ENCODE peak calls at places on chromosomes 6 and 20, in nine cellular contexts. J, S, O, B, X, P, F, Q and R are unnamed samples.
A peak's percentile ranks its signal among the peaks of the same experiment; 100 is the strongest.

GRCh38 chr6:150975136-150975535 is 109.6 kb downstream of the MTHFD1L start:
- DNase-seq in J (no peak), S (no peak), O (no peak), B (no peak), X (no peak), P (no peak), F (no peak), Q (no peak), R (no peak)

GRCh38 chr20:10253750-10254149 is 35.1 kb downstream of the SNAP25 start:
- DNase-seq in J (no peak), S (no peak), O (no peak), B (no peak), X (no peak), P (no peak), F (no peak), Q (no peak), R (peak; percentile 21)

GRCh38 chr6:45504947-45505346 is 127.2 kb upstream of the SUPT3H start:
- DNase-seq in J (peak; percentile 81), S (no peak), O (no peak), B (no peak), X (no peak), P (no peak), F (no peak), Q (no peak), R (no peak)

GRCh38 chr20:44394520-44395182 is 39.2 kb downstream of the HNF4A start:
- DNase-seq in J (peak; percentile 86), S (peak; percentile 100), O (no peak), B (no peak), X (no peak), P (no peak), F (no peak), Q (no peak), R (no peak)

GRCh38 chr20:12111431-12112088 is 193.9 kb downstream of the BTBD3 start:
- DNase-seq in J (no peak), S (no peak), O (no peak), B (no peak), X (no peak), P (no peak), F (no peak), Q (no peak), R (no peak)

GRCh38 chr6:3750324-3751018 is 1.0 kb downstream of the PXDC1 start:
- DNase-seq in J (peak; percentile 82), S (peak; percentile 62), O (peak; percentile 89), B (no peak), X (peak; percentile 76), P (peak; percentile 37), F (peak; percentile 82), Q (peak; percentile 83), R (peak; percentile 49)

GRCh38 chr20:57395111-57395959 is 4.1 kb downstream of the RBM38 start:
- DNase-seq in J (peak; percentile 62), S (no peak), O (no peak), B (no peak), X (no peak), P (no peak), F (peak; percentile 49), Q (peak; percentile 38), R (no peak)

GRCh38 chr20:21182832-21183563 is 57.1 kb downstream of the KIZ start:
- DNase-seq in J (peak; percentile 88), S (no peak), O (no peak), B (no peak), X (peak; percentile 21), P (peak; percentile 88), F (no peak), Q (peak; percentile 22), R (no peak)

GRCh38 chr6:70282906-70283461 is 19.9 kb downstream of the COL9A1 start:
- DNase-seq in J (no peak), S (no peak), O (no peak), B (no peak), X (no peak), P (no peak), F (no peak), Q (no peak), R (no peak)

GRCh38 chr6:24376875-24377274 is 19.0 kb upstream of the DCDC2 start:
- DNase-seq in J (no peak), S (no peak), O (no peak), B (no peak), X (no peak), P (no peak), F (no peak), Q (no peak), R (no peak)

GRCh38 chr20:37803476-37804307 is 99.2 kb upstream of the VSTM2L start:
- DNase-seq in J (no peak), S (no peak), O (no peak), B (no peak), X (no peak), P (no peak), F (no peak), Q (no peak), R (no peak)

GRCh38 chr20:50722466-50723155 is 8.8 kb upstream of the PARD6B start:
- DNase-seq in J (no peak), S (no peak), O (no peak), B (no peak), X (no peak), P (no peak), F (no peak), Q (no peak), R (no peak)

GRCh38 chr6:22271044-22271443 is 25.8 kb downstream of the PRL start:
- DNase-seq in J (peak; percentile 2), S (no peak), O (no peak), B (no peak), X (no peak), P (no peak), F (no peak), Q (no peak), R (no peak)

GRCh38 chr20:50304501-50304856 is 113.8 kb downstream of the CEBPB start:
- DNase-seq in J (peak; percentile 93), S (no peak), O (no peak), B (no peak), X (peak; percentile 44), P (no peak), F (peak; percentile 67), Q (peak; percentile 59), R (no peak)

GRCh38 chr6:170151235-170152110 is 139.4 kb downstream of the DLL1 start:
- DNase-seq in J (no peak), S (no peak), O (no peak), B (no peak), X (no peak), P (no peak), F (no peak), Q (no peak), R (peak; percentile 25)

GRCh38 chr6:170147832-170148708 is 142.8 kb downstream of the DLL1 start:
- DNase-seq in J (no peak), S (no peak), O (peak; percentile 43), B (peak; percentile 76), X (no peak), P (no peak), F (no peak), Q (peak; percentile 28), R (no peak)

GRCh38 chr6:170150590-170150945 is 140.3 kb downstream of the DLL1 start:
- DNase-seq in J (no peak), S (no peak), O (no peak), B (no peak), X (no peak), P (no peak), F (no peak), Q (no peak), R (peak; percentile 56)

GRCh38 chr6:170148709-170149470 is 142.0 kb downstream of the DLL1 start:
- DNase-seq in J (no peak), S (no peak), O (peak; percentile 34), B (no peak), X (no peak), P (no peak), F (no peak), Q (no peak), R (no peak)

DNA sequence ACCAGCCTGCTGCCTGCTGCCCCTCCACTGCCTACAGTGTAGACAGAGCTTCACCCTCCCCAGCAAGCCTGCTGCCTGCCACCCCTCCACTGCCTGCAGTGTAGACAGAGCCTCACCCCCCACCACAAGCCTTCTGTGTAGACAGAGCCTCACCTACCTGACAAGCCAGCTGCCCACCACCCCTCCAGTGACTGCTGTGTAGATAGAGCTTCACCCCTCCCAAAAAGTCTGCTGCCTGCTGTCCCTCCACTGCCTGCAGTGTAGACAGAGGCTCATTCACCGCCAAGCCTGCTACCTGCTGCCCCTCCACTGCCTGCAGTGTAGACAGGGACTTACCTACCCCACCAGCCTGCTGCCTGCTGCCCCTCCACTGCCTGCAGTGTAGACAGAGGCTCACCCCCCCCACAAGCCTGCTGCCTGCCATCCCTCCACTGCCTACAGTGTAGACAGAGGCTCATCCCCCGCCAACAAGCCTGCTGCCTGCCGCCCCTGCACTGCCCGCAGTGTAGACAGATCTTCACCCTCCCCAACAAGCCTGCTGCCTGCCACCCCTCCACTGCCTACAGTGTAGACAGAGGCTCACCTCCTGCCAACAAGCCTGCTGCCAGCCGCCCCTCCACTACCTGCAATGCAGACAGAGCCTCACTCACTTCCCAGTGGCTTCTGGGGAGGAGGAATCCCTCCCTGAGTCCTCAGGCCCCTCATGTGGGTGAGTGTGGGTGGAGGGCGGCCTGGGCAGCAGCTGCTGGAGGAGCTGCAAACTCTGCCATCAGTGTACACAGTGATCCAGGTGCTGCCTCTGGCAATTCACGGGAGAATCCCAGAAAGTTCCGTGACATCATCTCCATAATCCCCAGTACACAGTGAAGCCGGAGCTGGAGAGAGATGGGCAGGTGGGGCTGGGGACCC is 140.9 kb downstream of the DLL1 start:
- DNase-seq in J (no peak), S (no peak), O (no peak), B (no peak), X (no peak), P (no peak), F (no peak), Q (no peak), R (no peak)
- H3K9me3 ChIP-seq in J (no peaks in the 10 kb centered on the region), S (no peaks in the 10 kb centered on the region), O (no peaks in the 10 kb centered on the region), B (no peaks in the 10 kb centered on the region), X (no peaks in the 10 kb centered on the region), P (no peaks in the 10 kb centered on the region), F (no peaks in the 10 kb centered on the region), Q (no peaks in the 10 kb centered on the region), R (no peaks in the 10 kb centered on the region)

GRCh38 chr20:17629025-17629424 is 53.0 kb downstream of the RRBP1 start:
- DNase-seq in J (no peak), S (no peak), O (no peak), B (no peak), X (no peak), P (no peak), F (no peak), Q (no peak), R (no peak)
- H3K36me3 ChIP-seq in J (peaks cover 20% of the 10 kb centered on the region), S (peaks cover 95% of the 10 kb centered on the region), O (peaks cover 7% of the 10 kb centered on the region), B (peaks cover 13% of the 10 kb centered on the region), X (peaks cover 54% of the 10 kb centered on the region), P (peaks cover 4% of the 10 kb centered on the region), F (peaks cover 12% of the 10 kb centered on the region), Q (peaks cover 44% of the 10 kb centered on the region), R (peaks cover 5% of the 10 kb centered on the region)

GRCh38 chr20:29762620-29763019 is 1494.8 kb upstream of the DEFB115 start:
- DNase-seq in J (no peak), S (no peak), O (no peak), B (no peak), X (no peak), P (no peak), F (no peak), Q (no peak), R (no peak)
- H3K9me3 ChIP-seq in J (no peaks in the 10 kb centered on the region), S (no peaks in the 10 kb centered on the region), O (peaks cover 17% of the 10 kb centered on the region), B (no peaks in the 10 kb centered on the region), X (no peaks in the 10 kb centered on the region), P (no peaks in the 10 kb centered on the region), F (peaks cover 31% of the 10 kb centered on the region), Q (no peaks in the 10 kb centered on the region), R (no peaks in the 10 kb centered on the region)

DNA sequence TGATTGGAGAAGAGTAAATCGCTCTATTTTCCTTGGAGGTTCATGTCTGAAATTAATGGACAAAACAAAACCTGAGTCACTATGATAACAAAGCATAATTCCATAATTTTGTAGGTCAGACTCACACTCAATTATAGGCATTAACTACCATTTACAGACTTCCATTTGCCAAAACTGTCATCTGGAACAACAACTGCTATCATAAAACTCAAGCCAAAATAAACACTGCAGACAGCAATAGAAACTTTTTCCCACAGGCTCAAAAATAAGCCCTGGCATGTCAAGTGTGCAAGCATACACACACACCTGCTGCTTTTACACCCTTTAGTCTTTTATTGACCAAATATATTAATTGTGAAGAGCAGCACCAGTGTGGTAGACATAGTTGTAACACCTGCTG is 7.1 kb downstream of the MRPS10 start:
- DNase-seq in J (no peak), S (no peak), O (no peak), B (no peak), X (no peak), P (no peak), F (no peak), Q (no peak), R (no peak)
- H3K36me3 ChIP-seq in J (peaks cover 52% of the 10 kb centered on the region), S (peaks cover 22% of the 10 kb centered on the region), O (no peaks in the 10 kb centered on the region), B (peaks cover 72% of the 10 kb centered on the region), X (peaks cover 21% of the 10 kb centered on the region), P (peaks cover 47% of the 10 kb centered on the region), F (peaks cover 11% of the 10 kb centered on the region), Q (peaks cover 59% of the 10 kb centered on the region), R (peaks cover 57% of the 10 kb centered on the region)